ENCODE peak calls at places on chromosomes 11 and 22, in nine cellular contexts. B is suprapubic skin; A is CD4-positive, alpha-beta T cell; V is left lung; S is body of pancreas; C is IMR-90; E is psoas muscle; Z is upper lobe of right lung; I is brain microvascular endothelial cell. F is an unnamed sample. For H3K27me3, the result is how much of the 10 kb centered on the place peaks cover.

GRCh38 chr22:42964994-42965699 is 49.8 kb downstream of the PACSIN2 start:
- DNase-seq in A (no peak), C (peak), S (no peak), V (no peak), B (no peak), Z (no peak), I (peak), E (no peak), F (no peak)

GRCh38 chr11:69417211-69418085 is 64.0 kb upstream of the LINC01488 start:
- DNase-seq in B (no peak), S (peak), I (no peak), A (no peak), C (no peak), Z (peak), E (no peak), V (no peak), F (no peak)

GRCh38 chr11:19735512-19735911 is 22.9 kb downstream of the NAV2 start:
- DNase-seq in S (no peak), E (no peak), Z (no peak), B (no peak), I (peak), A (no peak), V (no peak), C (peak), F (peak)

GRCh38 chr11:123195182-123196059 is at the start of gene CLMP:
- DNase-seq in Z (peak), S (peak), E (peak), C (peak), V (peak), I (no peak), A (peak), B (peak), F (no peak)

GRCh38 chr11:45145421-45146071 is 893 bp upstream of the PRDM11 start:
- DNase-seq in I (peak), E (peak), S (peak), A (no peak), B (peak), V (no peak), Z (peak), C (peak), F (no peak)

GRCh38 chr11:13440100-13440855 is 22.7 kb downstream of the BTBD10 start:
- DNase-seq in E (peak), A (no peak), Z (no peak), C (peak), B (no peak), S (peak), I (peak), V (no peak), F (peak)

GRCh38 chr11:85889676-85890579 is 34.7 kb downstream of the CCDC83 start:
- DNase-seq in I (peak), S (no peak), A (no peak), C (peak), Z (no peak), V (no peak), B (no peak), E (no peak), F (no peak)

GRCh38 chr11:102157219-102157618 is 47.0 kb downstream of the YAP1 start:
- DNase-seq in V (no peak), B (peak), I (peak), C (peak), Z (no peak), E (peak), S (peak), A (no peak), F (no peak)

GRCh38 chr22:24510694-24511625 is 15.8 kb downstream of the UPB1 start:
- DNase-seq in Z (no peak), I (peak), S (peak), C (peak), B (no peak), A (no peak), V (no peak), E (no peak), F (no peak)

GRCh38 chr11:75428301-75428724 is 4.7 kb downstream of the KLHL35 start:
- DNase-seq in Z (peak), I (peak), S (peak), B (peak), A (peak), E (peak), V (peak), C (peak), F (peak)

GRCh38 chr11:128361451-128362020 is 225.8 kb downstream of the ETS1 start:
- DNase-seq in E (no peak), Z (no peak), C (peak), V (no peak), A (no peak), S (peak), B (no peak), I (peak), F (no peak)

GRCh38 chr11:20634044-20634443 is 34.6 kb downstream of the SLC6A5 start:
- DNase-seq in A (no peak), I (no peak), B (no peak), C (no peak), E (no peak), V (no peak), Z (no peak), S (no peak), F (no peak)

GRCh38 chr22:28116261-28116673 is 197.2 kb upstream of the PITPNB start:
- DNase-seq in V (no peak), B (no peak), I (peak), A (no peak), C (peak), S (peak), E (peak), Z (no peak), F (no peak)

GRCh38 chr11:66878554-66878953 is 21.7 kb downstream of the LRFN4 start:
- DNase-seq in E (no peak), V (no peak), B (no peak), Z (no peak), A (no peak), S (no peak), C (peak), I (no peak), F (no peak)

GRCh38 chr22:27063381-27063780 is 406.0 kb downstream of the MIAT start:
- DNase-seq in E (no peak), V (no peak), A (no peak), C (no peak), B (no peak), Z (no peak), S (no peak), I (no peak), F (no peak)
- H3K27me3 ChIP-seq in E (under half), V (under half), A (under half), C (under half), B (under half), Z (under half), S (under half), I (under half), F (under half)

DNA sequence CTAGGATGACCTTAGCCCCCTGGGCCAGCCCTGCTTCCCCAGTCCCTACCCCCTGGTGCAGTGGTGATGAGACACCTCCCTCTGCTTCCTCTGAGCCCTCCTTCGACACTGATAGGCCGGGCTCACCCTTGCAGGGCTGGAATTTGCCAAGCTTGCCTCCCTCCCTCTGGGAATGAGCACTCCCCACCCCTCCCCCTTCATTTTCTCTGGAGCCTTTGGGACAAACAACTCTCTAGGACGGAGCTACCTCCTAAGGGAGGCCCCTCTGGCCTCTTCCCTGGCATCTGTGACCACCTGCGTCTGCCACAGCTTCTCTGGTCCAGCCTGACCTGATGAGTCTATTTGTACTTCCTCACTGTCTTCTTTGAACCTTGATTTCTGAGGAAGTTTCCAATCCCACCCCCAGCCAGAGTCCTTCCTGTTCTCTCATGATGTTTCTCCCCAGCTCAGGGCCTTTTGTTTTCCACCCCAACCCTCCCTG is 53.3 kb upstream of the ADA2 start:
- DNase-seq in S (no peak), Z (no peak), I (no peak), V (no peak), E (no peak), A (no peak), C (no peak), B (no peak), F (no peak)
- H3K27ac ChIP-seq in S (no peak), Z (no peak), I (no peak), V (no peak), E (no peak), A (no peak), C (no peak), B (no peak), F (no peak)

GRCh38 chr11:99687320-99687719 is 666.6 kb downstream of the CNTN5 start:
- DNase-seq in E (no peak), C (no peak), S (no peak), B (no peak), V (no peak), I (no peak), Z (no peak), A (no peak), F (no peak)
- TF ChIP-seq CTCF in E (peak), C (peak), S (no peak), B (no peak), V (no peak), I (no peak), Z (no peak), A (no peak), F (no peak)

DNA sequence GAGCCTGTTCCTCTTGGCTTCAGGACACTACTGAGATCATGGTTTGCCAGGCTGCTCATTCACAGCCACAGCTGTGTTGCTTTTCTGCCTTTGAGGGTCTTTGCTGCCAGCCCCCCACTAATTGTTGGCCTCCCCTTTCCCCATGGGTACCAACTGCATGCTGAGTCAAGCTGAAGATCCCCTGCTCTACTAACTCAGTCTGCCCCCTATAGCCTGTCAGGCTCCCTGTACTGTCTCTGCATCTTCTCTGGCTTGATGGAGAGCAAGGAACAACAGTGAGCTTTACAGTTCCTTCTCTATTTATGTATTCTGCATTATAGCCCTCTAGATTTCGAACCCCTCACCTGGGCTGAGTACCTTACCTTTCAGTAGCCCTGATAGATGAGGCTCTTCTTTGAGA is 257.6 kb upstream of the CADM1 start:
- DNase-seq in V (no peak), B (no peak), Z (no peak), E (no peak), A (no peak), S (no peak), C (no peak), I (no peak), F (no peak)
- H3K27me3 ChIP-seq in V (under half), B (under half), Z (under half), E (under half), A (under half), S (under half), C (under half), I (under half), F (under half)

GRCh38 chr11:118633979-118634378 is 26.6 kb downstream of the PHLDB1 start:
- DNase-seq in I (no peak), B (no peak), C (peak), A (no peak), S (no peak), Z (no peak), E (no peak), V (peak), F (no peak)

GRCh38 chr11:118632577-118633318 is 25.3 kb downstream of the PHLDB1 start:
- DNase-seq in C (no peak), A (no peak), V (peak), I (no peak), S (no peak), B (no peak), E (no peak), Z (no peak), F (no peak)

GRCh38 chr11:118631510-118631909 is 24.1 kb downstream of the PHLDB1 start:
- DNase-seq in C (no peak), S (no peak), I (no peak), A (no peak), Z (no peak), B (no peak), V (peak), E (no peak), F (no peak)

GRCh38 chr11:118634435-118635236 is 27.2 kb downstream of the PHLDB1 start:
- DNase-seq in Z (peak), V (peak), C (peak), I (no peak), E (peak), B (no peak), S (peak), A (no peak), F (no peak)

GRCh38 chr11:118633319-118633690 is 25.9 kb downstream of the PHLDB1 start:
- DNase-seq in E (no peak), V (no peak), C (no peak), S (no peak), Z (no peak), B (no peak), A (no peak), I (no peak), F (no peak)
- H3K27ac ChIP-seq in E (peak), V (no peak), C (no peak), S (no peak), Z (no peak), B (peak), A (no peak), I (no peak), F (peak)

GRCh38 chr22:50010676-50011446 is 1.7 kb downstream of the IL17REL start:
- DNase-seq in S (no peak), C (no peak), A (no peak), V (peak), E (no peak), B (no peak), Z (peak), I (no peak), F (peak)

GRCh38 chr22:50014655-50015401 is 2.3 kb upstream of the IL17REL start:
- DNase-seq in I (no peak), C (no peak), Z (peak), B (no peak), A (no peak), V (peak), S (no peak), E (no peak), F (no peak)

GRCh38 chr22:50011447-50012200 is 941 bp downstream of the IL17REL start:
- DNase-seq in S (no peak), V (peak), I (no peak), Z (peak), A (no peak), C (no peak), B (peak), E (no peak), F (no peak)

GRCh38 chr22:50014053-50014501 is 1.5 kb upstream of the IL17REL start:
- DNase-seq in A (no peak), I (no peak), E (no peak), Z (peak), B (peak), S (no peak), C (no peak), V (peak), F (no peak)

DNA sequence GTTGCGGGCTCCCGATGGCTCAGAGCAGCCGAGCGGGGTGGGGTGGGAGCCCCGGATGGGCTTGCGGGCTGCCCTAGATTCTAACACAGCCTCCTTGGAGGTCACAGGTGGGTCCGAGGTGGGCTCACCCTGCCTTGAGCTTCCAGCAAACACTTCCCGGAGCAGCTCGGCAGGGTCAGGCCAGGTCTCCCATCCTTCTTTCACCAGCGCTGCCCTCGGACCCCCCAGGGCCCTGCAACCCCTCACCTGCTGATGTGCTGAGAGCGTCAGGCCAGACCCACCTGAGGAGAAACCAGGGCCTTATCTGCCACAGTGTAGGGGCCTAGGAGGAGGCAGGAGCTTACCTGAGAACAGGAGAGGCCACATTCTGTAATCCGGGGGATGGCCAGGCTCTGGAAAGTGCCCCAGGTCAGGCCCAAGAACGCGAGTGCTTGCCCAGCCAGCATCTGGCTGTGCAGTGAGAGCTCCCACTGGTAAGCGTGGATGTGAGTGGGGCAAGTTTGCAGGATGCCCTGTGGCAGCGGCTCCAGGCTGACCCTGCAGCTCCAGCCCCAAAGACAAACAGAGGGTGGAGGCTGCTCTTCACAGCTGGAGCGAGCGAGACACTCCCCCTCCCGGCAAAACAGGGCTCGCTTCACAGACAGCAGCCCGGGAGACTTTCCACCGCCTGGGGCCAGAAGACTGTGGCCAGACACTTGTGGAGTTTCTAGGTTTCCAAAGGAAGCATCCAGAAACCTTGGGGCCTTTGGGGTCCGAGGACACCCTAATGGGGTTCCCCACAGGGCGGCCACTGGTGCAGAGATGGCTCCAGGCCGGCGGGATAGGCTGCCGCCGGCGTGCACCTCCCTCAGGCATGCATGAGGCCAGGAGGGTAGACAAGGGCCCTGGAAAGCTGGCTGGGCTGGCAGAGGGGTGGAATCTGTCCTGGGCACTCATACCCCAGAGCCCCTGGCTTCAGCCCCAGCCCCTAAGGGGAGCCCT is at the start of gene IL17REL:
- DNase-seq in I (no peak), C (peak), E (no peak), A (no peak), B (no peak), S (no peak), Z (peak), V (peak), F (no peak)
- TF ChIP-seq CTCF in I (peak), C (no peak), E (no peak), A (no peak), B (peak), S (no peak), Z (peak), V (no peak), F (no peak)

GRCh38 chr11:114161486-114162250 is 102.2 kb downstream of the ZBTB16 start:
- DNase-seq in S (no peak), A (no peak), C (no peak), I (no peak), E (no peak), B (no peak), Z (no peak), V (no peak), F (no peak)
- H3K27me3 ChIP-seq in S (under half), A (under half), C (half or more), I (under half), E (under half), B (under half), Z (under half), V (under half), F (under half)

DNA sequence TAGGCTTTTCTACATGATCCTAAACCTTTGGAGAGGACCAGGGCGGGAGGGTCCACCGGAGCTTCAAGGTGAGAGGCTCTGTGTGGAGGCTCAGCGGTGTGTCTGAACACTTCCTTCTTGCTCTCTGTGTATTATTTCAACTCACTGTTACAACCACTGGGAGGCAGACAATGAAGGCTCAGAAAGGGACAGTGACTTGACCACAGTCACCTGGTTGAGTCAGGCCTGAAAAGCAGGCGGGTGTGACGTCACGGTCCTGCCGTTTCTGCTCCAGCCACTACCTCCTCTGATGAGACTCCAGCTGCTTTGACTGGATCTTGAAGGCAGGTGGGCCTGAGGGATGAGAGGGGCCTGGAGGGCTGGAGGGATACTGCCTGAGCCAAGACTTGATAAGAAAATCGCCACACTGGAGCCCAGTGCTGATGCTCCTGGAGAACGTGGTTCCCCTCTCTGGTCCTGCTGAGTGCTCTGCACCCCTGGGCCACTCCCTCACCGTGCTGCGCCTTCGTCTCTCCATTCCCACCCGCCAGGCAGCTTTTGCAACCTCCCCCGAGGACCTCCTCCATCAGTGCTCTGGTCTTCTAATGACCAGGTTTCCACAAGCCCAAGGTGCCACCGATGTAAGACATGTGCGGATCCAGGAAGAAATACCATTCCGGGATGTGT is 27.9 kb downstream of the KCNC1 start:
- DNase-seq in S (no peak), B (no peak), E (no peak), I (no peak), V (peak), C (no peak), Z (no peak), A (no peak), F (no peak)
- H3K27ac ChIP-seq in S (no peak), B (no peak), E (no peak), I (no peak), V (no peak), C (no peak), Z (no peak), A (no peak), F (no peak)

F was measured in dorsolateral prefrontal cortex.